ENCODE peak calls at places on chromosomes 6 and 20, in nine cellular contexts. K is D721Med; Y is A172; Z is GOT3; V is hepatic stellate cell; P is activated T-helper 2 cell treated with anti-CD3 and anti-CD28 coated beads, Interferon-gamma antibody, Interleukin-2, Interleukin-4, amounts not matched to agents 10 μg/mL and 5 μg/mL and 100 μg/mL, durations not matched to agents 14 hours and 24 hours and 36 hours; G is D341Med; T is astrocyte of the spinal cord; S is brain microvascular endothelial cell. N is an unnamed sample.

GRCh38 chr20:32807706-32808105 is 12.0 kb upstream of the MAPRE1 start:
- DNase-seq in Z (no peak), G (no peak), S (no peak), P (no peak), V (no peak), T (no peak), K (no peak), Y (no peak), N (no peak)

GRCh38 chr6:150444308-150444707 is 75.5 kb downstream of the IYD start:
- DNase-seq in Z (no peak), K (no peak), T (no peak), S (no peak), Y (no peak), G (no peak), V (no peak), P (no peak), N (no peak)

GRCh38 chr6:46323966-46324622 is 153.3 kb upstream of the ENPP5 start:
- DNase-seq in Y (no peak), V (no peak), P (no peak), T (no peak), G (no peak), Z (no peak), K (no peak), S (no peak), N (no peak)

GRCh38 chr6:6918216-6918983 is 189.4 kb upstream of the RREB1 start:
- DNase-seq in T (peak), P (peak), Z (no peak), K (no peak), Y (peak), S (peak), V (no peak), G (no peak), N (peak)

GRCh38 chr6:158645064-158646022 is 800 bp upstream of the DYNLT1 start:
- DNase-seq in T (no peak), S (no peak), P (peak), Z (no peak), V (no peak), G (no peak), Y (no peak), K (no peak), N (no peak)

GRCh38 chr6:35624341-35625070 is 64.2 kb downstream of the FKBP5 start:
- DNase-seq in T (no peak), V (peak), Y (no peak), S (no peak), Z (no peak), K (no peak), P (no peak), G (no peak), N (no peak)

GRCh38 chr20:49475979-49476378 is 6.5 kb downstream of the KCNB1 start:
- DNase-seq in Y (peak), T (no peak), G (no peak), P (no peak), Z (no peak), S (no peak), V (no peak), K (no peak), N (no peak)

GRCh38 chr20:25532971-25533391 is 52.4 kb downstream of the NINL start:
- DNase-seq in S (no peak), V (no peak), Y (no peak), P (no peak), T (peak), K (no peak), Z (no peak), G (no peak), N (no peak)

GRCh38 chr6:150297327-150298028 is 71.3 kb upstream of the IYD start:
- DNase-seq in T (peak), V (no peak), K (no peak), Z (no peak), Y (peak), S (peak), P (no peak), G (no peak), N (no peak)

N was measured in CD8-positive, alpha-beta T cell.